ENCODE peak calls at places on chromosomes 5 and 9, in ten cellular contexts. F, N, B, U, H, J, E, Z, O and I are unnamed samples.

GRCh38 chr9:125632321-125633115 is 74.5 kb downstream of the MAPKAP1 start:
- DNase-seq in U (peak), O (no peak), Z (no peak), N (no peak), E (no peak), H (no peak), J (no peak), F (no peak), B (peak), I (no peak)

GRCh38 chr5:119207105-119207504 is 136.2 kb downstream of the DMXL1 start:
- DNase-seq in J (no peak), E (no peak), U (no peak), N (no peak), F (no peak), Z (no peak), O (no peak), B (no peak), H (no peak), I (no peak)

GRCh38 chr9:32395483-32396216 is 11.2 kb downstream of the ACO1 start:
- DNase-seq in U (peak), N (peak), Z (peak), H (no peak), O (no peak), E (peak), B (peak), F (peak), J (no peak), I (no peak)

GRCh38 chr9:135098400-135099105 is 11.1 kb downstream of the OLFM1 start:
- DNase-seq in O (peak), U (peak), H (no peak), J (peak), N (peak), Z (no peak), F (no peak), E (no peak), B (peak), I (no peak)

GRCh38 chr9:2017459-2018161 is 2.5 kb downstream of the SMARCA2 start:
- DNase-seq in J (peak), Z (peak), E (peak), N (peak), U (peak), H (peak), B (peak), O (peak), F (peak), I (peak)

GRCh38 chr5:155087036-155087435 is 73.5 kb downstream of the KIF4B start:
- DNase-seq in N (no peak), J (no peak), F (no peak), O (no peak), B (no peak), Z (no peak), H (no peak), U (peak), E (no peak), I (no peak)

GRCh38 chr5:74521401-74521800 is 119.1 kb downstream of the ENC1 start:
- DNase-seq in J (no peak), N (no peak), H (no peak), E (no peak), Z (no peak), O (no peak), F (no peak), U (no peak), B (no peak), I (no peak)

GRCh38 chr5:88142801-88143692 is 125.6 kb downstream of the TMEM161B start:
- DNase-seq in N (peak), Z (no peak), U (peak), O (no peak), F (peak), E (peak), H (no peak), J (no peak), B (peak), I (no peak)

GRCh38 chr9:99947395-99947794 is 40.9 kb downstream of the STX17 start:
- DNase-seq in Z (no peak), E (no peak), H (no peak), U (no peak), J (no peak), O (no peak), B (no peak), F (no peak), N (peak), I (no peak)

GRCh38 chr9:28866951-28867350 is 1293.7 kb upstream of the C9orf72 start:
- DNase-seq in B (no peak), U (no peak), N (no peak), H (no peak), E (no peak), Z (no peak), J (no peak), F (no peak), O (no peak), I (no peak)

GRCh38 chr5:159451197-159452052 is 121.1 kb upstream of the IL12B start:
- DNase-seq in Z (no peak), F (no peak), N (no peak), O (peak), J (no peak), H (peak), E (peak), B (no peak), U (peak), I (peak)

GRCh38 chr9:13445123-13445522 is 165.6 kb upstream of the MPDZ start:
- DNase-seq in E (no peak), N (no peak), U (no peak), Z (no peak), H (no peak), F (no peak), J (no peak), B (no peak), O (no peak), I (no peak)
- H3K4me3 ChIP-seq in E (no peak), N (no peak), U (no peak), Z (no peak), H (no peak), F (peak), J (no peak), B (no peak), O (no peak), I (peak)

GRCh38 chr5:171309526-171310333 is 682 bp downstream of the TLX3 start:
- DNase-seq in F (no peak), U (no peak), N (no peak), O (no peak), B (no peak), J (peak), E (no peak), H (no peak), Z (no peak), I (peak)
- TF ChIP-seq CTCF in F (peak), U (peak), N (peak), O (no peak), B (peak), J (peak), E (no peak), H (no peak), Z (peak), I (no peak)

DNA sequence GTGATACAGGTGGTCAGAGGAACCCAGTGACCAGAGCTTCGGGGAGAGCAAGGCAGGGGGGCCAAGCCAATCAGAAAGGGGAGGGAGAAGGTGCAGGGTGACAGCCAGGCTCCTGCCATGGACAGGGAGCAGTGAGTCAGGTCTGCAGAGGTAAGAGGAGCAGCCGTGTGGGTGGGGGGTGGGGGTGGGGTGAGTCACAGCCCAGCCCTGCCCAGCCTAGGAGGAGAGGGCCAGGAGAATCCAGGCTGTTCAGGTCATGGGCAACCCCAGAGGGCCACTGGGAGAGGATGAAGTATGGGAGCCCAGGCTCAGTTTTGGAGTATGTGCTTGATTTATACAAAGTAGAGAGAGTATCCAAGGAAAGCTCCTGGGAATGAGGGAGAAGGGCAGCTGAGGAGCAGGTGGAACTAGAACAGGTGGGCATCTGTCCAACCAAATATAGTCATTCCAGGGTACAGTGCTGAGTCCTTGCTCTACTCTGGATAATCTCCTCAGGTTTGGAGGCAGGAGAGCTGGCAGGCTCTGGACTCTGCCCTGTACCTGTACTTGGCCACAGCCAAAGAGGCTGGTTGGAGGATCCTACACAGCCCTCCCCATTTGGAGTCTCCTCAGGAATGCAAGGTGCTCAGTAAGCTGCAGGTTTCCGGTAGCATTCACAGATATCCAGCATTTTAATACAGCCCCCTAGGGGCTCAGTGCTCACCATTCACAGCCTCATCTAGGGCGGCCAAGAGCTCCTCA is 1.6 kb downstream of the HBEGF start:
- DNase-seq in B (no peak), N (peak), H (no peak), E (no peak), J (no peak), F (peak), U (peak), O (no peak), Z (no peak), I (no peak)
- H3K27ac ChIP-seq in B (peak), N (no peak), H (peak), E (peak), J (no peak), F (peak), U (peak), O (no peak), Z (peak), I (peak)

GRCh38 chr5:90174236-90174635 is 235.3 kb downstream of the CETN3 start:
- DNase-seq in H (no peak), E (no peak), U (no peak), J (no peak), Z (no peak), B (no peak), N (no peak), F (no peak), O (no peak), I (no peak)

GRCh38 chr5:90168399-90168798 is 241.2 kb downstream of the CETN3 start:
- DNase-seq in U (no peak), E (no peak), N (no peak), B (no peak), H (no peak), Z (no peak), O (no peak), J (no peak), F (no peak), I (no peak)

GRCh38 chr5:90170231-90170630 is 239.3 kb downstream of the CETN3 start:
- DNase-seq in F (no peak), J (no peak), B (no peak), H (no peak), U (no peak), N (no peak), Z (no peak), O (no peak), E (no peak), I (no peak)

GRCh38 chr5:90169078-90169477 is 240.5 kb downstream of the CETN3 start:
- DNase-seq in H (no peak), O (no peak), E (no peak), F (no peak), N (no peak), B (no peak), J (no peak), Z (peak), U (no peak), I (no peak)

GRCh38 chr5:90173299-90174030 is 236.1 kb downstream of the CETN3 start:
- DNase-seq in U (no peak), O (no peak), F (no peak), E (no peak), H (no peak), Z (no peak), N (no peak), B (no peak), J (no peak), I (no peak)
- H3K4me3 ChIP-seq in U (no peak), O (no peak), F (no peak), E (no peak), H (no peak), Z (no peak), N (no peak), B (no peak), J (no peak), I (no peak)

DNA sequence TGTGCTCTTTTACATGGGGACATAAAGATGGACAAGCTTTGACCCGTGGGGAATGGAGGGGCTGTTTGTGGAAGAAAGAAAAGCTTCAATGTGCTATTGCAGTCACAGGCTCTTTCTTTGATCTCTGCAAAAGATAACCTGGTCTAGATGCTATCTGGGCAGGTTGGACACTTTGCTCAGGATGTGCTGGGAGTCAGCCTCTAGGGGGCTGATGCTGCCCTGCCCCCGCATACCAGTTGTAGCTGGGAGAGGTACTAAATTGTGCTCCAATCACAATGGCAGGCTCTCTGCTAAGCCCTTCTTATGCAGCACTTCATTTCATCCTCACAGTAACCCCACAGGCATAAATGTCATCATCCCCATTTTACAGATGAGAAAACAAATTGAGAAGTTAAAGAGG is 67.2 kb downstream of the PSD2 start:
- DNase-seq in B (no peak), F (no peak), E (no peak), N (peak), U (no peak), J (no peak), O (no peak), H (no peak), Z (no peak), I (no peak)
- TF ChIP-seq CTCF in B (no peak), F (no peak), E (no peak), N (peak), U (no peak), J (peak), O (no peak), H (no peak), Z (no peak), I (no peak)

GRCh38 chr5:149500922-149501582 is 50.2 kb downstream of the CSNK1A1 start:
- DNase-seq in Z (no peak), E (no peak), H (no peak), F (no peak), N (no peak), O (no peak), B (no peak), U (no peak), J (no peak), I (no peak)

GRCh38 chr5:149504649-149505048 is 46.6 kb downstream of the CSNK1A1 start:
- DNase-seq in Z (no peak), F (no peak), N (no peak), H (no peak), J (no peak), U (no peak), B (no peak), O (no peak), E (no peak), I (no peak)

GRCh38 chr5:149498724-149499336 is 52.4 kb downstream of the CSNK1A1 start:
- DNase-seq in F (no peak), E (no peak), O (no peak), J (no peak), B (no peak), Z (no peak), H (no peak), N (peak), U (no peak), I (no peak)

GRCh38 chr5:149497357-149497756 is 53.9 kb downstream of the CSNK1A1 start:
- DNase-seq in B (no peak), O (no peak), F (no peak), U (no peak), N (peak), E (no peak), Z (no peak), H (no peak), J (no peak), I (no peak)

GRCh38 chr5:149503006-149503405 is 48.2 kb downstream of the CSNK1A1 start:
- DNase-seq in B (no peak), Z (no peak), H (no peak), J (no peak), U (no peak), E (no peak), F (no peak), N (no peak), O (no peak), I (no peak)
- H3K27ac ChIP-seq in B (no peak), Z (no peak), H (no peak), J (no peak), U (no peak), E (no peak), F (no peak), N (peak), O (no peak), I (no peak)

GRCh38 chr5:58060971-58061370 is 398.9 kb downstream of the PLK2 start:
- DNase-seq in O (no peak), E (no peak), J (no peak), U (no peak), B (no peak), Z (no peak), F (no peak), N (no peak), H (no peak), I (no peak)
- H3K4me3 ChIP-seq in O (no peak), E (no peak), J (no peak), U (no peak), B (no peak), Z (no peak), F (no peak), N (no peak), H (no peak), I (no peak)

GRCh38 chr9:131404581-131404980 is 10.7 kb downstream of the PRRC2B start:
- DNase-seq in B (no peak), F (no peak), O (no peak), J (no peak), Z (no peak), H (no peak), U (no peak), E (no peak), N (no peak), I (no peak)

GRCh38 chr9:131405429-131405828 is 11.5 kb downstream of the PRRC2B start:
- DNase-seq in B (no peak), U (no peak), O (no peak), N (peak), J (no peak), F (peak), E (peak), Z (peak), H (no peak), I (no peak)

GRCh38 chr9:131403493-131403773 is 9.5 kb downstream of the PRRC2B start:
- DNase-seq in B (no peak), J (no peak), O (no peak), F (no peak), Z (no peak), N (no peak), H (no peak), U (no peak), E (no peak), I (no peak)

GRCh38 chr9:131405858-131406566 is 12.1 kb downstream of the PRRC2B start:
- DNase-seq in F (no peak), U (peak), N (no peak), Z (no peak), J (no peak), B (no peak), H (no peak), E (no peak), O (no peak), I (no peak)

GRCh38 chr9:131404987-131405386 is 11.1 kb downstream of the PRRC2B start:
- DNase-seq in Z (no peak), N (no peak), O (no peak), B (no peak), H (no peak), U (no peak), E (no peak), F (no peak), J (no peak), I (no peak)
- TF ChIP-seq CTCF in Z (no peak), N (no peak), O (no peak), B (no peak), H (no peak), U (no peak), E (no peak), F (no peak), J (no peak), I (no peak)

DNA sequence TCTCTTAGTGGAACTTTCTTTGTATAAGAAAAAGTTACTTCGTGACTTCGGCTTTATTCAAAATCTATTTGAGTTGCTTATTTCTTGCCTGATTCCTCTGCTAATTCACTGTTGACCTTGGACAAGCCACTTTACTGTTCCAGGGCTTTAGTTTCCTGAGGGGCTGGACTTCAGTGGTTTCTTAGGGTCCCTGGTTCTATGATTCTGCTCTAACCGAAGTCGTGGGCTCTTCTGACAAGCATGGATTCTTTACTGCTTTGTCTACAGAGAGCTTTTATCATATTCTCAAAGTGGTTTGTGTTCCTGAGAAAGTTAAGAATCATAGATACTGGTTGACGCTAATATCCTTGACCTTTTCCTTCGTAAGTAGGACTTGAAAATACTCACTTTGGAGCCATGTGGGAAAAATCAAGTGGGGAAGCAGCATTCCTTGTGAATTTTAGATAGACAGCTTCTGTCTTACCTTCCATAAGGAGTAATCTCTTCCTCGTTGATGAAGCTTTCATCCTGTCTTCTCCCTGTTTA is 21.1 kb downstream of the EXOSC2 start:
- DNase-seq in N (no peak), F (no peak), U (no peak), E (no peak), J (no peak), B (peak), H (no peak), Z (no peak), O (no peak), I (no peak)
- H3K27ac ChIP-seq in N (no peak), F (peak), U (peak), E (peak), J (peak), B (peak), H (no peak), Z (peak), O (peak), I (peak)